ENCODE peak calls at places on chromosome X, in ten cellular contexts. One of them, this sample, is unnamed.

GRCh38 chrX:134691453-134691852 is 33.2 kb upstream of the PLAC1 start:
- DNase-seq in lower lobe of right lung: no peak
- DNase-seq in CD4-positive, alpha-beta memory T cell: no peak
- DNase-seq in pancreas: no peak
- DNase-seq in tibial artery: no peak
- DNase-seq in right atrium auricular region: no peak
- DNase-seq in osteoblast: no peak
- DNase-seq in tibial nerve: no peak
- DNase-seq in CD8-positive, alpha-beta memory T cell: no peak
- DNase-seq in uterus: no peak
- DNase-seq in this sample: no peak

GRCh38 chrX:130507015-130507414 is 105.2 kb downstream of the RBMX2 start:
- DNase-seq in lower lobe of right lung: no peak
- DNase-seq in CD4-positive, alpha-beta memory T cell: no peak
- DNase-seq in pancreas: no peak
- DNase-seq in tibial artery: no peak
- DNase-seq in right atrium auricular region: no peak
- DNase-seq in osteoblast: no peak
- DNase-seq in tibial nerve: no peak
- DNase-seq in CD8-positive, alpha-beta memory T cell: no peak
- DNase-seq in uterus: no peak
- DNase-seq in this sample: no peak

GRCh38 chrX:134718329-134719317 is 60.4 kb upstream of the PLAC1 start:
- DNase-seq in lower lobe of right lung: peak; percentile 49
- DNase-seq in CD4-positive, alpha-beta memory T cell: no peak
- DNase-seq in pancreas: peak; percentile 40
- DNase-seq in tibial artery: peak; percentile 42
- DNase-seq in right atrium auricular region: no peak
- DNase-seq in osteoblast: peak; percentile 82
- DNase-seq in tibial nerve: no peak
- DNase-seq in CD8-positive, alpha-beta memory T cell: no peak
- DNase-seq in uterus: peak; percentile 52
- DNase-seq in this sample: no peak

GRCh38 chrX:93673869-93674271 is at the start of gene FAM133A:
- DNase-seq in lower lobe of right lung: no peak
- DNase-seq in CD4-positive, alpha-beta memory T cell: no peak
- DNase-seq in pancreas: no peak
- DNase-seq in tibial artery: no peak
- DNase-seq in right atrium auricular region: no peak
- DNase-seq in osteoblast: no peak
- DNase-seq in tibial nerve: no peak
- DNase-seq in CD8-positive, alpha-beta memory T cell: no peak
- DNase-seq in uterus: no peak
- DNase-seq in this sample: no peak

GRCh38 chrX:114584434-114584943 is 603 bp downstream of the HTR2C start:
- DNase-seq in lower lobe of right lung: no peak
- DNase-seq in CD4-positive, alpha-beta memory T cell: no peak
- DNase-seq in pancreas: no peak
- DNase-seq in tibial artery: no peak
- DNase-seq in right atrium auricular region: no peak
- DNase-seq in osteoblast: peak; percentile 49
- DNase-seq in tibial nerve: no peak
- DNase-seq in CD8-positive, alpha-beta memory T cell: no peak
- DNase-seq in uterus: no peak
- DNase-seq in this sample: no peak

GRCh38 chrX:110450050-110450449 is 91.4 kb downstream of the RTL9 start:
- DNase-seq in lower lobe of right lung: peak; percentile 61
- DNase-seq in CD4-positive, alpha-beta memory T cell: peak; percentile 43
- DNase-seq in pancreas: peak; percentile 87
- DNase-seq in tibial artery: peak; percentile 70
- DNase-seq in right atrium auricular region: peak; percentile 85
- DNase-seq in osteoblast: peak; percentile 94
- DNase-seq in tibial nerve: peak; percentile 70
- DNase-seq in CD8-positive, alpha-beta memory T cell: peak; percentile 59
- DNase-seq in uterus: peak; percentile 72
- DNase-seq in this sample: peak; percentile 1

GRCh38 chrX:13938053-13938765 is 91.5 kb downstream of the GEMIN8 start:
- DNase-seq in lower lobe of right lung: peak; percentile 62
- DNase-seq in CD4-positive, alpha-beta memory T cell: no peak
- DNase-seq in pancreas: peak; percentile 34
- DNase-seq in tibial artery: peak; percentile 22
- DNase-seq in right atrium auricular region: no peak
- DNase-seq in osteoblast: no peak
- DNase-seq in tibial nerve: no peak
- DNase-seq in CD8-positive, alpha-beta memory T cell: no peak
- DNase-seq in uterus: no peak
- DNase-seq in this sample: peak; percentile 2

GRCh38 chrX:41097326-41097725 is 12.1 kb downstream of the USP9X start:
- DNase-seq in lower lobe of right lung: no peak
- DNase-seq in CD4-positive, alpha-beta memory T cell: no peak
- DNase-seq in pancreas: no peak
- DNase-seq in tibial artery: no peak
- DNase-seq in right atrium auricular region: no peak
- DNase-seq in osteoblast: no peak
- DNase-seq in tibial nerve: no peak
- DNase-seq in CD8-positive, alpha-beta memory T cell: no peak
- DNase-seq in uterus: no peak
- DNase-seq in this sample: no peak

GRCh38 chrX:132443736-132444135 is 45.1 kb downstream of the MBNL3 start:
- DNase-seq in lower lobe of right lung: no peak
- DNase-seq in CD4-positive, alpha-beta memory T cell: no peak
- DNase-seq in pancreas: no peak
- DNase-seq in tibial artery: no peak
- DNase-seq in right atrium auricular region: no peak
- DNase-seq in osteoblast: no peak
- DNase-seq in tibial nerve: no peak
- DNase-seq in CD8-positive, alpha-beta memory T cell: no peak
- DNase-seq in uterus: no peak
- DNase-seq in this sample: no peak

GRCh38 chrX:96611619-96612362 is 72.9 kb upstream of the DIAPH2 start:
- DNase-seq in lower lobe of right lung: no peak
- DNase-seq in CD4-positive, alpha-beta memory T cell: no peak
- DNase-seq in pancreas: no peak
- DNase-seq in tibial artery: no peak
- DNase-seq in right atrium auricular region: no peak
- DNase-seq in osteoblast: no peak
- DNase-seq in tibial nerve: no peak
- DNase-seq in CD8-positive, alpha-beta memory T cell: no peak
- DNase-seq in uterus: no peak
- DNase-seq in this sample: no peak

GRCh38 chrX:132692066-132692465 is 203.2 kb upstream of the MBNL3 start:
- DNase-seq in lower lobe of right lung: peak; percentile 43
- DNase-seq in CD4-positive, alpha-beta memory T cell: no peak
- DNase-seq in pancreas: no peak
- DNase-seq in tibial artery: peak; percentile 24
- DNase-seq in right atrium auricular region: peak; percentile 60
- DNase-seq in osteoblast: peak; percentile 48
- DNase-seq in tibial nerve: no peak
- DNase-seq in CD8-positive, alpha-beta memory T cell: no peak
- DNase-seq in uterus: peak; percentile 29
- DNase-seq in this sample: no peak

GRCh38 chrX:118780915-118781314 is 42.7 kb upstream of the ZCCHC12 start:
- DNase-seq in lower lobe of right lung: no peak
- DNase-seq in CD4-positive, alpha-beta memory T cell: no peak
- DNase-seq in pancreas: no peak
- DNase-seq in tibial artery: no peak
- DNase-seq in right atrium auricular region: no peak
- DNase-seq in osteoblast: peak; percentile 42
- DNase-seq in tibial nerve: no peak
- DNase-seq in CD8-positive, alpha-beta memory T cell: no peak
- DNase-seq in uterus: peak; percentile 33
- DNase-seq in this sample: no peak

GRCh38 chrX:53642326-53642725 is 44.2 kb downstream of the HUWE1 start:
- DNase-seq in lower lobe of right lung: no peak
- DNase-seq in CD4-positive, alpha-beta memory T cell: no peak
- DNase-seq in pancreas: no peak
- DNase-seq in tibial artery: no peak
- DNase-seq in right atrium auricular region: no peak
- DNase-seq in osteoblast: no peak
- DNase-seq in tibial nerve: no peak
- DNase-seq in CD8-positive, alpha-beta memory T cell: no peak
- DNase-seq in uterus: no peak
- DNase-seq in this sample: no peak

GRCh38 chrX:50913520-50913919 is 3.0 kb downstream of the BMP15 start:
- DNase-seq in lower lobe of right lung: no peak
- DNase-seq in CD4-positive, alpha-beta memory T cell: no peak
- DNase-seq in pancreas: no peak
- DNase-seq in tibial artery: no peak
- DNase-seq in right atrium auricular region: no peak
- DNase-seq in osteoblast: no peak
- DNase-seq in tibial nerve: no peak
- DNase-seq in CD8-positive, alpha-beta memory T cell: no peak
- DNase-seq in uterus: no peak
- DNase-seq in this sample: no peak

GRCh38 chrX:149830192-149830873 is 48.6 kb downstream of the MAGEA9 start:
- DNase-seq in lower lobe of right lung: no peak
- DNase-seq in CD4-positive, alpha-beta memory T cell: peak; percentile 20
- DNase-seq in pancreas: no peak
- DNase-seq in tibial artery: no peak
- DNase-seq in right atrium auricular region: no peak
- DNase-seq in osteoblast: peak; percentile 39
- DNase-seq in tibial nerve: no peak
- DNase-seq in CD8-positive, alpha-beta memory T cell: peak; percentile 55
- DNase-seq in uterus: no peak
- DNase-seq in this sample: no peak
- H3K27ac ChIP-seq in lower lobe of right lung: no peak overlapping the region
- H3K27ac ChIP-seq in CD4-positive, alpha-beta memory T cell: peak overlapping the region; percentile 46
- H3K27ac ChIP-seq in pancreas: no peak overlapping the region
- H3K27ac ChIP-seq in tibial artery: no peak overlapping the region
- H3K27ac ChIP-seq in right atrium auricular region: no peak overlapping the region
- H3K27ac ChIP-seq in osteoblast: peak overlapping the region; percentile 75
- H3K27ac ChIP-seq in tibial nerve: no peak overlapping the region
- H3K27ac ChIP-seq in CD8-positive, alpha-beta memory T cell: peak overlapping the region; percentile 59
- H3K27ac ChIP-seq in uterus: peak overlapping the region; percentile 81
- H3K27ac ChIP-seq in this sample: no peak overlapping the region

DNA sequence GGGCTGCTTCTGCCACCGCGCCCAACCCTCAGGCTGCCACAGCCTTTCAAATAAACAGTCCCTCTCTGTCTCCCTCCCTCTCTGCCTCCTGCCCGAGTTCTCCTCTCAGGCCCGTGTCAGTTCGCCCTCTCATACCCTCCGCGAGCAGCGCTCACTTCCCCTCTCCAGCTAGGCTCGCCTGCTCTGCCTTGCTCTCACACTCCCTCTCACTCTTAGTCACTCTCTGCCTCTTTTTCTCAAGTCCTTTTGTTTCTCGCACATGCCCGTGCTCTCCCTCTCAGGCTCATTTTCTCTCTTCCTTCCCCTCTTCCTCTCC is 3.2 kb downstream of the EFNB1 start:
- DNase-seq in lower lobe of right lung: peak; percentile 58
- DNase-seq in CD4-positive, alpha-beta memory T cell: no peak
- DNase-seq in pancreas: no peak
- DNase-seq in tibial artery: peak; percentile 68
- DNase-seq in right atrium auricular region: peak; percentile 69
- DNase-seq in osteoblast: peak; percentile 97
- DNase-seq in tibial nerve: no peak
- DNase-seq in CD8-positive, alpha-beta memory T cell: no peak
- DNase-seq in uterus: peak; percentile 64
- DNase-seq in this sample: no peak
- H3K27ac ChIP-seq in lower lobe of right lung: peak overlapping the region; percentile 31
- H3K27ac ChIP-seq in CD4-positive, alpha-beta memory T cell: no peak overlapping the region
- H3K27ac ChIP-seq in pancreas: no peak overlapping the region
- H3K27ac ChIP-seq in tibial artery: no peak overlapping the region
- H3K27ac ChIP-seq in right atrium auricular region: peak overlapping the region; percentile 81
- H3K27ac ChIP-seq in osteoblast: no peak overlapping the region
- H3K27ac ChIP-seq in tibial nerve: no peak overlapping the region
- H3K27ac ChIP-seq in CD8-positive, alpha-beta memory T cell: no peak overlapping the region
- H3K27ac ChIP-seq in uterus: peak overlapping the region; percentile 82
- H3K27ac ChIP-seq in this sample: no peak overlapping the region

GRCh38 chrX:43961699-43962098 is 11.5 kb downstream of the NDP start:
- DNase-seq in lower lobe of right lung: no peak
- DNase-seq in CD4-positive, alpha-beta memory T cell: no peak
- DNase-seq in pancreas: no peak
- DNase-seq in tibial artery: no peak
- DNase-seq in right atrium auricular region: no peak
- DNase-seq in osteoblast: no peak
- DNase-seq in tibial nerve: no peak
- DNase-seq in CD8-positive, alpha-beta memory T cell: no peak
- DNase-seq in uterus: no peak
- DNase-seq in this sample: no peak

GRCh38 chrX:43964936-43965335 is 8.3 kb downstream of the NDP start:
- DNase-seq in lower lobe of right lung: no peak
- DNase-seq in CD4-positive, alpha-beta memory T cell: no peak
- DNase-seq in pancreas: no peak
- DNase-seq in tibial artery: no peak
- DNase-seq in right atrium auricular region: no peak
- DNase-seq in osteoblast: no peak
- DNase-seq in tibial nerve: no peak
- DNase-seq in CD8-positive, alpha-beta memory T cell: no peak
- DNase-seq in uterus: no peak
- DNase-seq in this sample: no peak

GRCh38 chrX:43968347-43968746 is 4.8 kb downstream of the NDP start:
- DNase-seq in lower lobe of right lung: no peak
- DNase-seq in CD4-positive, alpha-beta memory T cell: no peak
- DNase-seq in pancreas: no peak
- DNase-seq in tibial artery: no peak
- DNase-seq in right atrium auricular region: no peak
- DNase-seq in osteoblast: no peak
- DNase-seq in tibial nerve: no peak
- DNase-seq in CD8-positive, alpha-beta memory T cell: no peak
- DNase-seq in uterus: no peak
- DNase-seq in this sample: no peak

GRCh38 chrX:43962636-43963035 is 10.6 kb downstream of the NDP start:
- DNase-seq in lower lobe of right lung: no peak
- DNase-seq in CD4-positive, alpha-beta memory T cell: no peak
- DNase-seq in pancreas: no peak
- DNase-seq in tibial artery: no peak
- DNase-seq in right atrium auricular region: no peak
- DNase-seq in osteoblast: no peak
- DNase-seq in tibial nerve: no peak
- DNase-seq in CD8-positive, alpha-beta memory T cell: no peak
- DNase-seq in uterus: no peak
- DNase-seq in this sample: no peak

GRCh38 chrX:43963726-43964125 is 9.5 kb downstream of the NDP start:
- DNase-seq in lower lobe of right lung: no peak
- DNase-seq in CD4-positive, alpha-beta memory T cell: no peak
- DNase-seq in pancreas: no peak
- DNase-seq in tibial artery: no peak
- DNase-seq in right atrium auricular region: no peak
- DNase-seq in osteoblast: no peak
- DNase-seq in tibial nerve: no peak
- DNase-seq in CD8-positive, alpha-beta memory T cell: no peak
- DNase-seq in uterus: no peak
- DNase-seq in this sample: no peak
- H3K27ac ChIP-seq in lower lobe of right lung: no peak overlapping the region
- H3K27ac ChIP-seq in CD4-positive, alpha-beta memory T cell: no peak overlapping the region
- H3K27ac ChIP-seq in pancreas: no peak overlapping the region
- H3K27ac ChIP-seq in tibial artery: no peak overlapping the region
- H3K27ac ChIP-seq in right atrium auricular region: no peak overlapping the region
- H3K27ac ChIP-seq in osteoblast: no peak overlapping the region
- H3K27ac ChIP-seq in tibial nerve: no peak overlapping the region
- H3K27ac ChIP-seq in CD8-positive, alpha-beta memory T cell: no peak overlapping the region
- H3K27ac ChIP-seq in uterus: peak overlapping the region; percentile 26
- H3K27ac ChIP-seq in this sample: peak overlapping the region; percentile 42

DNA sequence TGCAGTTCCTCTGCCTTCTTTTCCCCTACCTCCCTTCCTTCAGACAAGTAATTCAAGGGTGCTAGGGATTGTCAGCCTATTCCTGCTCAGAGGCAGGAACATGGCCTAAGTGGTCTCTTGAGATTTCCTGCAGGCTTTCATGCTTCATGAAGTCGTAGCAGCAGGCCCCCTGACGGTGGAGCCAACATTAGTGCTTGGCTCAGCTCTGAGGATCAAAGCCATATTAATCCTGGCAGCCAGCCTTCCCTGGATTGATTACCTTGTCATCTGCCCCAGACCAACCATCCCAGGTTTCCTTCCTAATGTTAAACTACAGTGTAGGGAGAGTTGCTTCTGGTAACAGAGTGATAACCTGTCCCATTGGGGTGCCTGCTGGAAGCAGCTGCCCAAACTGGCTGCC is 84.1 kb downstream of the SLC16A2 start:
- DNase-seq in lower lobe of right lung: no peak
- DNase-seq in CD4-positive, alpha-beta memory T cell: no peak
- DNase-seq in pancreas: no peak
- DNase-seq in tibial artery: no peak
- DNase-seq in right atrium auricular region: no peak
- DNase-seq in osteoblast: no peak
- DNase-seq in tibial nerve: no peak
- DNase-seq in CD8-positive, alpha-beta memory T cell: no peak
- DNase-seq in uterus: no peak
- DNase-seq in this sample: no peak
- H3K27ac ChIP-seq in lower lobe of right lung: no peak overlapping the region
- H3K27ac ChIP-seq in CD4-positive, alpha-beta memory T cell: no peak overlapping the region
- H3K27ac ChIP-seq in pancreas: no peak overlapping the region
- H3K27ac ChIP-seq in tibial artery: no peak overlapping the region
- H3K27ac ChIP-seq in right atrium auricular region: no peak overlapping the region
- H3K27ac ChIP-seq in osteoblast: no peak overlapping the region
- H3K27ac ChIP-seq in tibial nerve: no peak overlapping the region
- H3K27ac ChIP-seq in CD8-positive, alpha-beta memory T cell: no peak overlapping the region
- H3K27ac ChIP-seq in uterus: no peak overlapping the region
- H3K27ac ChIP-seq in this sample: no peak overlapping the region

This sample was measured in substantia nigra.